ENCODE peak calls at places on chromosomes 3 and 15, in six cellular contexts. Y, N, K, A, P and X are unnamed samples.

GRCh38 chr15:79051941-79052731 is 38.4 kb downstream of the RASGRF1 start:
- DNase-seq in Y (no peak), N (no peak), K (no peak), A (no peak), P (no peak), X (no peak)

GRCh38 chr15:63238796-63239195 is 38.6 kb upstream of the APH1B start:
- DNase-seq in Y (no peak), N (no peak), K (peak; percentile 22), A (no peak), P (no peak), X (peak; percentile 85)

GRCh38 chr3:52422669-52423068 is 22.2 kb downstream of the SEMA3G start:
- DNase-seq in Y (peak; percentile 14), N (no peak), K (no peak), A (no peak), P (no peak), X (no peak)

GRCh38 chr3:51642462-51642861 is 28.6 kb upstream of the TEX264 start:
- DNase-seq in Y (no peak), N (no peak), K (no peak), A (no peak), P (no peak), X (no peak)

GRCh38 chr3:104546301-104546700 is 820.4 kb upstream of the ALCAM start:
- DNase-seq in Y (no peak), N (no peak), K (no peak), A (no peak), P (no peak), X (no peak)

GRCh38 chr15:57827021-57827420 is 120.5 kb downstream of the POLR2M start:
- DNase-seq in Y (no peak), N (no peak), K (no peak), A (no peak), P (no peak), X (no peak)

GRCh38 chr3:155202626-155203025 is 90.9 kb downstream of the STRIT1 start:
- DNase-seq in Y (no peak), N (no peak), K (no peak), A (no peak), P (no peak), X (peak; percentile 87)

GRCh38 chr3:194259982-194260856 is 90.9 kb downstream of the CPN2 start:
- DNase-seq in Y (no peak), N (no peak), K (no peak), A (no peak), P (no peak), X (no peak)

GRCh38 chr15:96728591-96728990 is 398.1 kb downstream of the NR2F2 start:
- DNase-seq in Y (no peak), N (no peak), K (no peak), A (no peak), P (no peak), X (no peak)

GRCh38 chr3:151838574-151839312 is 24.8 kb downstream of the AADAC start:
- DNase-seq in Y (peak; percentile 61), N (no peak), K (peak; percentile 24), A (peak; percentile 3), P (no peak), X (peak; percentile 58)

GRCh38 chr15:92638709-92639365 is 16.7 kb downstream of the FAM174B start:
- DNase-seq in Y (no peak), N (no peak), K (no peak), A (no peak), P (peak; percentile 13), X (no peak)

GRCh38 chr15:28942521-28943035 is 56.8 kb downstream of the APBA2 start:
- DNase-seq in Y (no peak), N (no peak), K (no peak), A (no peak), P (no peak), X (no peak)

GRCh38 chr3:183094711-183095110 is 4.6 kb downstream of the MCCC1 start:
- DNase-seq in Y (no peak), N (no peak), K (no peak), A (no peak), P (no peak), X (no peak)

GRCh38 chr15:49471733-49472132 is 48.7 kb downstream of the FGF7 start:
- DNase-seq in Y (no peak), N (no peak), K (no peak), A (no peak), P (no peak), X (no peak)

GRCh38 chr15:74062671-74063070 is 19.7 kb downstream of the GOLGA6A start:
- DNase-seq in Y (no peak), N (no peak), K (no peak), A (no peak), P (no peak), X (no peak)

GRCh38 chr15:73926191-73927002 is at the start of gene LOXL1:
- DNase-seq in Y (peak; percentile 78), N (no peak), K (no peak), A (no peak), P (peak; percentile 18), X (peak; percentile 65)

GRCh38 chr3:155211940-155212339 is 81.5 kb downstream of the STRIT1 start:
- DNase-seq in Y (no peak), N (no peak), K (no peak), A (no peak), P (no peak), X (no peak)